ENCODE peak calls at places on chromosomes 1 and 21, in four cellular contexts. K is CD8-positive, alpha-beta T cell; D is mammary epithelial cell; Y is heart right ventricle. O is an unnamed sample.
A peak's percentile ranks its signal among the peaks of the same experiment; 100 is the strongest.

GRCh38 chr1:59568158-59568935 is 246.4 kb upstream of the HOOK1 start:
- DNase-seq in K (no peak), D (peak; percentile 16), Y (no peak), O (no peak)

GRCh38 chr1:247639381-247639981 is 34.1 kb downstream of the OR2G3 start:
- DNase-seq in K (peak; percentile 2), D (peak; percentile 44), Y (peak; percentile 41), O (peak; percentile 75)

GRCh38 chr1:87399701-87400100 is 71.0 kb downstream of the LMO4 start:
- DNase-seq in K (no peak), D (no peak), Y (no peak), O (no peak)

GRCh38 chr1:106984801-106985200 is 71.7 kb upstream of the PRMT6 start:
- DNase-seq in K (no peak), D (no peak), Y (no peak), O (no peak)

GRCh38 chr21:42227909-42228708 is 9.2 kb downstream of the ABCG1 start:
- DNase-seq in K (peak; percentile 79), D (peak; percentile 95), Y (peak; percentile 92), O (peak; percentile 87)

GRCh38 chr1:218254296-218254918 is 30.7 kb upstream of the RRP15 start:
- DNase-seq in K (no peak), D (no peak), Y (no peak), O (no peak)

GRCh38 chr1:29245876-29246275 is 9.6 kb downstream of the PTPRU start:
- DNase-seq in K (no peak), D (no peak), Y (no peak), O (no peak)

GRCh38 chr1:243421784-243422183 is 165.9 kb downstream of the SDCCAG8 start:
- DNase-seq in K (no peak), D (no peak), Y (peak; percentile 12), O (peak; percentile 36)

GRCh38 chr1:237124856-237125462 is 83.0 kb downstream of the RYR2 start:
- DNase-seq in K (no peak), D (no peak), Y (no peak), O (no peak)

GRCh38 chr1:51329443-51330325 is 678 bp downstream of the TTC39A start:
- DNase-seq in K (no peak), D (no peak), Y (peak; percentile 60), O (peak; percentile 78)

GRCh38 chr1:43711524-43712386 is 4.4 kb downstream of the ST3GAL3 start:
- DNase-seq in K (no peak), D (peak; percentile 79), Y (no peak), O (no peak)

GRCh38 chr1:154427173-154428139 is 22.3 kb downstream of the IL6R start:
- DNase-seq in K (no peak), D (peak; percentile 27), Y (peak; percentile 60), O (peak; percentile 90)

GRCh38 chr1:246497331-246497915 is 9.7 kb downstream of the SMYD3 start:
- DNase-seq in K (no peak), D (peak; percentile 52), Y (no peak), O (no peak)

GRCh38 chr1:147641695-147642592 is 28.4 kb downstream of the ACP6 start:
- DNase-seq in K (no peak), D (peak; percentile 11), Y (peak; percentile 55), O (no peak)

GRCh38 chr1:48808496-48808895 is 31.8 kb upstream of the BEND5 start:
- DNase-seq in K (no peak), D (no peak), Y (no peak), O (peak; percentile 48)

GRCh38 chr1:19934336-19934735 is 10.9 kb upstream of the PLA2G2E start:
- DNase-seq in K (no peak), D (no peak), Y (no peak), O (no peak)

GRCh38 chr1:19938502-19938901 is 15.1 kb upstream of the PLA2G2E start:
- DNase-seq in K (no peak), D (no peak), Y (no peak), O (no peak)

GRCh38 chr1:19936061-19936750 is 12.8 kb upstream of the PLA2G2E start:
- DNase-seq in K (no peak), D (no peak), Y (no peak), O (no peak)

GRCh38 chr1:19932866-19933265 is 9.4 kb upstream of the PLA2G2E start:
- DNase-seq in K (no peak), D (no peak), Y (no peak), O (no peak)
- H3K4me1 ChIP-seq in K (no peaks in the 10 kb centered on the region), D (no peaks in the 10 kb centered on the region), Y (no peaks in the 10 kb centered on the region), O (no peaks in the 10 kb centered on the region)

GRCh38 chr1:115496904-115497527 is 144.8 kb upstream of the VANGL1 start:
- DNase-seq in K (no peak), D (peak; percentile 87), Y (no peak), O (no peak)
- H3K27ac ChIP-seq in K (no peak overlapping the region), D (peak overlapping the region; percentile 46), Y (no peak overlapping the region), O (no peak overlapping the region)

DNA sequence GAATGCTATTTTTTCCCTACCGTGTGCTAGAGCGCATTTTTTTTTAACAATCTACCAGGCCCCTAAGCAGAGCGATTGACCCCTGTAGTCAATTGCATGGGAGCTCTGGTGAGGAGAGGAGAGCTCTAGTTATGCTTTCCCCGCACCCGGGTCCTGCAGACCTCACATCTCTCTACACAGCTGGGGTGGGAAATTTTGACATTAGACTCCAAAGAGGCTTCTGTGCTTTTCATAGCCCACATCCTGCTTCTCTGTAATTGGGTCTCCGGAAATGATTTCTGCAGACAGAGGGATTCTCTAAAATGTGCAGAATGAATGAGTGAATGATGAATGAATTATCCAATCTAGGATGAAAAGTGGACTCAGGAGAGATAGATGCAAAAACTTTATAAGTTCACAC is 41.5 kb upstream of the DUSP10 start:
- DNase-seq in K (no peak), D (no peak), Y (no peak), O (no peak)
- H3K27me3 ChIP-seq in K (no peaks in the 10 kb centered on the region), D (no peaks in the 10 kb centered on the region), Y (peaks cover 5% of the 10 kb centered on the region), O (no peaks in the 10 kb centered on the region)

DNA sequence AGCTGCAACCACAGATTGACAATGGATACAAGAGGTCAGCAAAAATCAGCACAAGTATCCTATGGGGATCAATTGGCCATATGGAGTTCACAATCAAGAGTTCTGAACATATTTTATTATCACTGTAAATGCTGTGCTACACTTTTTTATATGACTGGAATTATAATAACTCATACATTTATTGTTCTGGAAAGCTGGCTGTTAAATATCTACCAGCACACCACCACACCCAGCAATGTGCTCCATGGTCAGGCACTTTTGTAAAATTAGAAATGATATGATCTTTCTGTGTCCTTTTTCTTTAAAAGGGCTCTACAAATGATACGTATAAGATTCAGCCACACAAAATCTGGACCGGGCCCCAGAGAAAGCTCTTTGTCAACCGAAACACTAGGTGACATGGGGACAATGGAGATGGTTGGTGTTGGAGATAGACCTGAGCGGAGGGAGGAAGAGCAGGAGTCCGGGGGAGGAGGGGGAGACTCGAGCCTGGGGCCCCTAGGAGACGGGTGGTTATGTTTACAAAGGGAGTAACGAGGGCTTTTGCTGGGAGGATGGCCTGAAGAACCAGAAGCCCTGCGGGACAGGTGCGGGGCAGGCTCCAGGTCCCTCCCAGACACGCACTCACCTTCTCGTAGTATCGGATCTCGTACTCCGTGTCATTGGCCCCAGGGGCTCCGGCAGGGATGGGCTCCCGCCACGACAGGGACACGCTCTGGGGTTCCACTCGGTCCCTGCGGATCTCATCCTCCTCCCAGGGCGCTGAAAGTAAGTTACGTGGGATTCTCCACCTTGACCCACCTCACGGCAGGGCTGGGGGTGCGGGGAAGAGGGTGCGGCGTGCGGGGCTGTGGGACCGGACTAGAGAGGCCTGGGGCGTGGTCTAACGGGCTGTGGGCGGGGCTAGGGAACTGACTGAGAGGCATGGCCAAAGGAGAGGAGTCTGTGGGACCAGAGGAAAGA is 30.0 kb downstream of the EPHA10 start:
- DNase-seq in K (no peak), D (no peak), Y (no peak), O (no peak)
- H3K4me1 ChIP-seq in K (no peaks in the 10 kb centered on the region), D (peaks cover 3% of the 10 kb centered on the region), Y (no peaks in the 10 kb centered on the region), O (no peaks in the 10 kb centered on the region)

DNA sequence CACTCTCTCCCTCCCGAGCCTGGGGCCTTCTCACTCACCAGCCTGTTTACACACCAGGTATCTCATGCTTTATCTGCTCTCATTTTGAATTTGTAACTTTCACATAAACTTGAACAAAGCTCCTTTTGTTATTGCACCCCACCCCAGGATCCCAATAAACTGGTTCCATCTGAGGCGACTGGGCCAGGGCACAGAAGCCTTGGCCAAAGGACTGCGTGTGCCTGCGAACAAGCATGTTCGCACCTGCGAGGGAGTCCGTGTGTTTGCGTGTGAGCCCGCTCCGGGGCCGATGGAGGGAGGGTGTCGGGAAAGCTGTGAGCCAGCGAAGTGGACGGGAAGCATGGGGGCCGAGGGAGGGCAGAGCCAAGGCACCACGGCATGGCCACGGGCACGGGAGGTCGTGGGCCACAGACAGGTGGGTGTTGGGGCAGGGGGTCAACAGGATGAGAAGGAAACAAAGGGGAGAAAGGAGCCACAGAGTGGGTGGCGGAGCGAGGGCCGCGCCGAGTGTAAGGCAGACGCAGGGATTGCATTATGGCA is 98.8 kb downstream of the CASZ1 start:
- DNase-seq in K (no peak), D (no peak), Y (no peak), O (no peak)
- H3K27ac ChIP-seq in K (no peak overlapping the region), D (no peak overlapping the region), Y (no peak overlapping the region), O (no peak overlapping the region)

GRCh38 chr21:35751171-35751570 is 309.2 kb downstream of the SETD4 start:
- DNase-seq in K (no peak), D (no peak), Y (no peak), O (no peak)
- H3K27me3 ChIP-seq in K (no peaks in the 10 kb centered on the region), D (no peaks in the 10 kb centered on the region), Y (peaks cover 10% of the 10 kb centered on the region), O (no peaks in the 10 kb centered on the region)

DNA sequence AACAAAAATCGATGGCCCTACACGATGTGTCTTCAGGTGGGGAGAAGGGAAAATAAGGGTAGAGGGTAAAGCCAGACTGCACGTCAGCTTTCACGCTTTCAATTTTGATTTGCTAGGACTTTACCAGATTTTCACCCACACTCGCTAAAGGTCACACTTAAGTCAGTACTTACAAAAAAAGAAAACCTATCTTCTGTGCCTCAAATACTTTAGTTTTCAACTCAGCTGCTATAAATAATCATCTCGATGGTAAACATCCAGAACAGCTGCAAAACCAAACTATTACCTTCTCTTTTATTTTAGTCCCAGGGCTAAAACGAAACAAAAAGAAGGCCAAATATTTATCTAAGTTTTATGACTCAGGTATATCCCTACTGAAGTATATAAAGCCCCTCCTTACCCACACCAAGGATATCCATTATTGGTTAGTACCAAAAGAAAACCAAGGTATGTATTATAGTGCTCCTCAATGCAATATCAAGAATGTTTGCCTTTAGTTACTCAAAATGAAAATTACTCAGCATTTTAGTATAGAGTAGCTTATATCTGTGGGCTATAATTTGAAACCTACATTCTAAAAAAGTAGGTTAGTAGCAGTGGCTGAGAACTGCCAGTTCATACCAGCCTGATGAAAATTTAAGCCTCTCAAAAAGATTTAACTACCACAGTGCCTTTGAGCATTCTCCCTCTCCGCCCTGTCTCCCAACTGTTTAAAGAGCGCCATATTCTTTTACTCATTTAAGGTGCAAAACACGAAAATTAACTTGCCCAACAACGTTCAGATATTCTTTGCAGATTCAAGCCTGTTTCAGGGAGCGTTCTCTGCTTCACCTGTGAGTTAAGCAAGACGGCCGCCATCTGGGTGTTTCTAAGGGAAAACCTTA is 1.5 kb downstream of the CSDE1 start:
- DNase-seq in K (no peak), D (no peak), Y (no peak), O (no peak)
- H3K4me1 ChIP-seq in K (peaks cover 58% of the 10 kb centered on the region), D (peaks cover 20% of the 10 kb centered on the region), Y (peaks cover 64% of the 10 kb centered on the region), O (peaks cover 11% of the 10 kb centered on the region)